ENCODE peak calls at places on chromosomes 4 and X, in ten cellular contexts. C is NCI-H460; K is lower leg skin; E is transverse colon; T is lower lobe of right lung; L is activated CD8-positive, alpha-beta memory T cell treated with anti-CD3 and anti-CD28 coated beads for 48 hours; J is stromal cell of bone marrow; Y is kidney; B is SK-N-SH; S is LHCN-M2. Q is an unnamed sample.

GRCh38 chr4:79164961-79165610 is 160.8 kb downstream of the NAA11 start:
- DNase-seq in E (no peak), B (no peak), S (no peak), K (no peak), Y (no peak), J (no peak), T (no peak), C (no peak), L (no peak), Q (no peak)

GRCh38 chr4:89617256-89617655 is 219.7 kb downstream of the SNCA start:
- DNase-seq in E (no peak), B (no peak), Y (no peak), S (no peak), J (no peak), K (no peak), L (no peak), C (no peak), T (no peak), Q (no peak)

GRCh38 chr4:108360857-108361820 is 192.4 kb upstream of the LEF1 start:
- DNase-seq in K (no peak), E (no peak), B (no peak), L (no peak), J (peak), Y (no peak), S (peak), T (no peak), C (no peak), Q (no peak)

GRCh38 chr4:122874194-122874593 is 47.6 kb downstream of the FGF2 start:
- DNase-seq in T (no peak), K (no peak), E (no peak), J (peak), B (no peak), L (no peak), Y (no peak), S (peak), C (peak), Q (no peak)

GRCh38 chrX:15606064-15606590 is 5.4 kb upstream of the ACE2 start:
- DNase-seq in E (no peak), B (no peak), L (no peak), S (no peak), T (no peak), J (no peak), K (no peak), C (no peak), Y (no peak), Q (no peak)

GRCh38 chr4:56908206-56909082 is 744 bp downstream of the REST start:
- DNase-seq in T (peak), C (no peak), E (peak), S (peak), K (peak), B (peak), L (peak), J (peak), Y (peak), Q (peak)

GRCh38 chr4:138269175-138269574 is 27.0 kb upstream of the SLC7A11 start:
- DNase-seq in L (no peak), T (no peak), E (no peak), J (no peak), Y (no peak), S (no peak), C (no peak), B (no peak), K (no peak), Q (no peak)

GRCh38 chrX:130984782-130985181 is 73.4 kb upstream of the ARHGAP36 start:
- DNase-seq in S (no peak), J (no peak), T (no peak), C (no peak), B (no peak), E (no peak), L (no peak), Y (no peak), K (no peak), Q (no peak)

GRCh38 chr4:73021634-73022033 is 47.9 kb downstream of the COX18 start:
- DNase-seq in Y (no peak), S (peak), E (no peak), L (no peak), K (no peak), T (no peak), B (peak), C (peak), J (peak), Q (no peak)

GRCh38 chrX:114924846-114925245 is 92.6 kb downstream of the IL13RA2 start:
- DNase-seq in J (no peak), B (no peak), C (no peak), S (no peak), L (no peak), E (no peak), K (no peak), Y (no peak), T (no peak), Q (no peak)

GRCh38 chr4:100106982-100107381 is 83.3 kb downstream of the DDIT4L start:
- DNase-seq in Y (no peak), E (no peak), L (no peak), J (no peak), T (no peak), K (no peak), C (no peak), B (no peak), S (no peak), Q (no peak)

GRCh38 chr4:648579-649292 is 23.4 kb downstream of the PDE6B start:
- DNase-seq in K (no peak), E (no peak), B (no peak), T (peak), J (no peak), C (no peak), S (peak), Y (peak), L (no peak), Q (no peak)

GRCh38 chrX:119690921-119691716 is 1.8 kb downstream of the SEPTIN6 start:
- DNase-seq in T (no peak), S (no peak), E (peak), Y (no peak), J (no peak), C (no peak), B (peak), L (no peak), K (no peak), Q (no peak)

GRCh38 chrX:63918611-63919010 is 133.6 kb upstream of the ARHGEF9 start:
- DNase-seq in L (no peak), B (no peak), J (peak), C (no peak), T (no peak), Y (no peak), E (no peak), S (peak), K (no peak), Q (no peak)

GRCh38 chr4:110848787-110849186 is 225.9 kb upstream of the PITX2 start:
- DNase-seq in T (no peak), B (no peak), E (no peak), C (no peak), L (no peak), S (no peak), K (no peak), Y (no peak), J (no peak), Q (no peak)

GRCh38 chr4:149645790-149646189 is 169.9 kb downstream of the IQCM start:
- DNase-seq in Y (no peak), B (no peak), K (no peak), E (no peak), C (no peak), J (no peak), L (no peak), T (no peak), S (no peak), Q (no peak)

GRCh38 chrX:110402091-110402854 is 43.6 kb downstream of the RTL9 start:
- DNase-seq in K (peak), S (peak), J (no peak), E (no peak), C (no peak), Y (no peak), T (no peak), L (no peak), B (no peak), Q (no peak)

GRCh38 chr4:41590591-41590990 is 52.6 kb downstream of the LIMCH1 start:
- DNase-seq in K (no peak), E (no peak), C (no peak), Y (no peak), J (no peak), B (peak), S (no peak), L (no peak), T (no peak), Q (no peak)

GRCh38 chr4:27791640-27792039 is 931.0 kb downstream of the STIM2 start:
- DNase-seq in K (no peak), Y (no peak), C (no peak), J (peak), E (no peak), L (no peak), S (peak), T (no peak), B (no peak), Q (no peak)

GRCh38 chrX:139967300-139967699 is 2.0 kb upstream of the CXorf66 start:
- DNase-seq in T (no peak), Y (no peak), B (peak), K (no peak), E (peak), L (no peak), C (no peak), J (no peak), S (peak), Q (no peak)